ENCODE peak calls at places on chromosomes 3 and 15, in six cellular contexts. V is CD8-positive, alpha-beta memory T cell; F is upper lobe of right lung; Y is right atrium auricular region; G is CD4-positive, alpha-beta memory T cell; N is fibroblast of lung. P is an unnamed sample. For H3K27me3 and H3K36me3, the result is how much of the 10 kb centered on the place peaks cover.

GRCh38 chr3:45499529-45499928 is 95.0 kb upstream of the LIMD1 start:
- DNase-seq in V (no peak), F (no peak), Y (no peak), G (peak), N (peak), P (no peak)

GRCh38 chr15:69145694-69146492 is 14.5 kb upstream of the GLCE start:
- DNase-seq in V (no peak), F (no peak), Y (no peak), G (no peak), N (peak), P (no peak)

GRCh38 chr15:44296625-44297524 is 8.4 kb downstream of the GOLM2 start:
- DNase-seq in V (no peak), F (no peak), Y (no peak), G (no peak), N (peak), P (no peak)

GRCh38 chr3:138491971-138492370 is 57.6 kb downstream of the ESYT3 start:
- DNase-seq in V (no peak), F (no peak), Y (no peak), G (no peak), N (no peak), P (no peak)

GRCh38 chr3:138824114-138824506 is 10.6 kb downstream of the PIK3CB start:
- DNase-seq in V (no peak), F (no peak), Y (no peak), G (no peak), N (no peak), P (peak)

GRCh38 chr15:70322051-70322668 is 224.4 kb upstream of the TLE3 start:
- DNase-seq in V (no peak), F (no peak), Y (no peak), G (no peak), N (no peak), P (no peak)

GRCh38 chr15:34993877-34994276 is 5.8 kb upstream of the ZNF770 start:
- DNase-seq in V (no peak), F (no peak), Y (no peak), G (no peak), N (no peak), P (no peak)

GRCh38 chr3:11539677-11540076 is 104.0 kb downstream of the VGLL4 start:
- DNase-seq in V (no peak), F (peak), Y (no peak), G (no peak), N (no peak), P (peak)

GRCh38 chr3:125003369-125003853 is 52.4 kb downstream of the HEG1 start:
- DNase-seq in V (no peak), F (no peak), Y (peak), G (no peak), N (peak), P (no peak)

GRCh38 chr15:72323752-72324151 is 3.8 kb upstream of the CELF6 start:
- DNase-seq in V (no peak), F (no peak), Y (no peak), G (no peak), N (no peak), P (no peak)

GRCh38 chr15:87368511-87368910 is 888.0 kb downstream of the NTRK3 start:
- DNase-seq in V (no peak), F (no peak), Y (no peak), G (no peak), N (no peak), P (no peak)

GRCh38 chr15:42918047-42918446 is 2.5 kb downstream of the TTBK2 start:
- DNase-seq in V (no peak), F (no peak), Y (no peak), G (no peak), N (no peak), P (no peak)

GRCh38 chr15:88108991-88109390 is 147.5 kb downstream of the NTRK3 start:
- DNase-seq in V (no peak), F (no peak), Y (no peak), G (no peak), N (no peak), P (no peak)

GRCh38 chr3:55285156-55285555 is 201.9 kb downstream of the WNT5A start:
- DNase-seq in V (no peak), F (no peak), Y (no peak), G (no peak), N (peak), P (no peak)

GRCh38 chr3:4907647-4908046 is 71.6 kb upstream of the BHLHE40 start:
- DNase-seq in V (no peak), F (no peak), Y (no peak), G (no peak), N (no peak), P (no peak)

GRCh38 chr3:127674793-127675189 is 2.0 kb downstream of the ABTB1 start:
- DNase-seq in V (no peak), F (peak), Y (peak), G (no peak), N (no peak), P (no peak)

GRCh38 chr15:25939122-25939521 is 76.0 kb upstream of the ATP10A start:
- DNase-seq in V (no peak), F (no peak), Y (no peak), G (no peak), N (peak), P (no peak)

GRCh38 chr3:160401301-160402095 is 2.0 kb downstream of the SMC4 start:
- DNase-seq in V (no peak), F (no peak), Y (no peak), G (no peak), N (peak), P (no peak)

GRCh38 chr3:39255503-39256325 is 24.1 kb downstream of the CX3CR1 start:
- DNase-seq in V (no peak), F (no peak), Y (no peak), G (no peak), N (no peak), P (no peak)

GRCh38 chr3:100335137-100335833 is 728 bp downstream of the NIT2 start:
- DNase-seq in V (peak), F (no peak), Y (no peak), G (peak), N (peak), P (peak)

GRCh38 chr3:11724615-11725339 is 81.1 kb upstream of the VGLL4 start:
- DNase-seq in V (no peak), F (no peak), Y (no peak), G (no peak), N (no peak), P (no peak)

GRCh38 chr3:128878011-128878457 is 1.4 kb upstream of the ACAD9 start:
- DNase-seq in V (no peak), F (no peak), Y (no peak), G (no peak), N (no peak), P (no peak)

GRCh38 chr3:134186391-134186790 is 64.3 kb downstream of the RYK start:
- DNase-seq in V (no peak), F (no peak), Y (no peak), G (no peak), N (no peak), P (no peak)

GRCh38 chr15:50100484-50100883 is 18.5 kb downstream of the ATP8B4 start:
- DNase-seq in V (no peak), F (no peak), Y (no peak), G (no peak), N (no peak), P (no peak)

GRCh38 chr3:54064486-54064885 is 57.9 kb upstream of the CACNA2D3 start:
- DNase-seq in V (no peak), F (no peak), Y (no peak), G (no peak), N (no peak), P (no peak)

GRCh38 chr3:68876112-68876713 is 56.1 kb downstream of the TAFA4 start:
- DNase-seq in V (peak), F (no peak), Y (no peak), G (peak), N (peak), P (peak)

GRCh38 chr3:122231781-122232180 is 48.3 kb downstream of the CASR start:
- DNase-seq in V (no peak), F (no peak), Y (no peak), G (no peak), N (no peak), P (no peak)

GRCh38 chr3:122235147-122235546 is 51.7 kb downstream of the CASR start:
- DNase-seq in V (no peak), F (no peak), Y (no peak), G (no peak), N (no peak), P (no peak)

GRCh38 chr3:122234117-122234516 is 50.6 kb downstream of the CASR start:
- DNase-seq in V (no peak), F (no peak), Y (no peak), G (no peak), N (no peak), P (no peak)

GRCh38 chr3:122232485-122232884 is 49.0 kb downstream of the CASR start:
- DNase-seq in V (no peak), F (no peak), Y (no peak), G (no peak), N (no peak), P (no peak)

GRCh38 chr3:122233109-122233952 is 49.9 kb downstream of the CASR start:
- DNase-seq in V (no peak), F (no peak), Y (no peak), G (peak), N (no peak), P (no peak)
- H3K4me3 ChIP-seq in V (no peak), F (no peak), Y (no peak), G (no peak), N (no peak), P (no peak)

GRCh38 chr15:33516563-33516962 is 205.8 kb downstream of the RYR3 start:
- DNase-seq in V (no peak), F (no peak), Y (no peak), G (no peak), N (no peak), P (no peak)

GRCh38 chr15:33515121-33515520 is 204.4 kb downstream of the RYR3 start:
- DNase-seq in V (no peak), F (no peak), Y (no peak), G (no peak), N (no peak), P (no peak)
- H3K27me3 ChIP-seq in V (under half), F (under half), Y (under half), G (under half), N (under half), P (under half)

GRCh38 chr15:90915216-90915807 is 12.2 kb downstream of the MAN2A2 start:
- DNase-seq in V (no peak), F (no peak), Y (no peak), G (no peak), N (no peak), P (no peak)

GRCh38 chr15:90914240-90915080 is 11.4 kb downstream of the MAN2A2 start:
- DNase-seq in V (no peak), F (peak), Y (no peak), G (no peak), N (no peak), P (no peak)

GRCh38 chr15:90911906-90912769 is 9.0 kb downstream of the MAN2A2 start:
- DNase-seq in V (no peak), F (peak), Y (no peak), G (no peak), N (no peak), P (no peak)

GRCh38 chr15:90912770-90913075 is 9.6 kb downstream of the MAN2A2 start:
- DNase-seq in V (no peak), F (no peak), Y (no peak), G (no peak), N (no peak), P (no peak)

GRCh38 chr15:90913398-90913944 is 10.4 kb downstream of the MAN2A2 start:
- DNase-seq in V (no peak), F (no peak), Y (no peak), G (no peak), N (no peak), P (no peak)
- H3K36me3 ChIP-seq in V (half or more), F (half or more), Y (half or more), G (half or more), N (under half), P (under half)

GRCh38 chr3:43999920-44000319 is 241.8 kb upstream of the TOPAZ1 start:
- DNase-seq in V (no peak), F (no peak), Y (no peak), G (no peak), N (no peak), P (no peak)

GRCh38 chr3:44000586-44000985 is 241.1 kb upstream of the TOPAZ1 start:
- DNase-seq in V (no peak), F (no peak), Y (no peak), G (no peak), N (peak), P (no peak)

GRCh38 chr3:43998374-43998840 is 243.3 kb upstream of the TOPAZ1 start:
- DNase-seq in V (no peak), F (no peak), Y (no peak), G (no peak), N (peak), P (peak)

GRCh38 chr3:43998841-43999805 is 242.6 kb upstream of the TOPAZ1 start:
- DNase-seq in V (no peak), F (peak), Y (no peak), G (no peak), N (peak), P (peak)

GRCh38 chr3:44001072-44001471 is 240.6 kb upstream of the TOPAZ1 start:
- DNase-seq in V (no peak), F (no peak), Y (no peak), G (no peak), N (peak), P (no peak)
- H3K4me3 ChIP-seq in V (no peak), F (no peak), Y (no peak), G (no peak), N (peak), P (no peak)

GRCh38 chr15:89364341-89364740 is 29.7 kb upstream of the POLG start:
- DNase-seq in V (no peak), F (no peak), Y (no peak), G (no peak), N (no peak), P (no peak)

GRCh38 chr15:89361451-89362202 is 27.0 kb upstream of the POLG start:
- DNase-seq in V (peak), F (peak), Y (no peak), G (peak), N (peak), P (peak)

GRCh38 chr15:89363770-89364169 is 29.1 kb upstream of the POLG start:
- DNase-seq in V (no peak), F (no peak), Y (no peak), G (no peak), N (no peak), P (no peak)

GRCh38 chr15:89363133-89363532 is 28.5 kb upstream of the POLG start:
- DNase-seq in V (no peak), F (no peak), Y (no peak), G (no peak), N (no peak), P (no peak)

GRCh38 chr15:89362203-89363101 is 27.8 kb upstream of the POLG start:
- DNase-seq in V (no peak), F (no peak), Y (no peak), G (no peak), N (no peak), P (peak)
- H3K27me3 ChIP-seq in V (half or more), F (half or more), Y (half or more), G (half or more), N (half or more), P (half or more)

GRCh38 chr15:81175496-81175895 is 21.2 kb upstream of the IL16 start:
- DNase-seq in V (no peak), F (no peak), Y (no peak), G (no peak), N (no peak), P (no peak)

GRCh38 chr15:81176291-81176893 is 20.3 kb upstream of the IL16 start:
- DNase-seq in V (no peak), F (no peak), Y (peak), G (no peak), N (no peak), P (peak)

GRCh38 chr15:81174125-81174524 is 22.6 kb upstream of the IL16 start:
- DNase-seq in V (no peak), F (no peak), Y (no peak), G (no peak), N (no peak), P (no peak)

GRCh38 chr15:81178365-81178764 is 18.3 kb upstream of the IL16 start:
- DNase-seq in V (no peak), F (no peak), Y (no peak), G (no peak), N (no peak), P (no peak)

GRCh38 chr15:81174759-81175327 is 21.8 kb upstream of the IL16 start:
- DNase-seq in V (no peak), F (no peak), Y (no peak), G (no peak), N (no peak), P (no peak)
- H3K36me3 ChIP-seq in V (under half), F (under half), Y (under half), G (under half), N (under half), P (under half)

GRCh38 chr15:60387321-60387720 is 10.5 kb downstream of the ANXA2 start:
- DNase-seq in V (no peak), F (no peak), Y (no peak), G (no peak), N (no peak), P (no peak)
- H3K4me3 ChIP-seq in V (no peak), F (no peak), Y (no peak), G (no peak), N (no peak), P (no peak)

GRCh38 chr3:184378650-184379374 is 805 bp upstream of the THPO start:
- DNase-seq in V (no peak), F (no peak), Y (no peak), G (no peak), N (no peak), P (peak)

GRCh38 chr3:184380627-184381260 is 890 bp downstream of the CHRD start:
- DNase-seq in V (no peak), F (no peak), Y (no peak), G (peak), N (no peak), P (no peak)

GRCh38 chr3:184377882-184378445 is at the start of gene THPO:
- DNase-seq in V (no peak), F (no peak), Y (no peak), G (no peak), N (no peak), P (peak)

GRCh38 chr3:184380210-184380626 is 364 bp downstream of the CHRD start:
- DNase-seq in V (no peak), F (peak), Y (no peak), G (peak), N (peak), P (peak)

GRCh38 chr3:184379375-184380209 is at the start of gene CHRD:
- DNase-seq in V (no peak), F (no peak), Y (no peak), G (no peak), N (no peak), P (peak)
- H3K27me3 ChIP-seq in V (under half), F (under half), Y (under half), G (under half), N (under half), P (under half)